ENCODE peak calls at places on chromosome 1, in six cellular contexts. W, R, U, V, D and X are unnamed samples.

GRCh38 chr1:231774719-231775322 is 148.2 kb downstream of the DISC1 start:
- DNase-seq in W (no peak), R (no peak), U (no peak), V (no peak), D (no peak), X (no peak)

GRCh38 chr1:229888157-229888556 is 178.9 kb upstream of the GALNT2 start:
- DNase-seq in W (no peak), R (no peak), U (no peak), V (no peak), D (no peak), X (no peak)

GRCh38 chr1:164622057-164622840 is 63.3 kb downstream of the PBX1 start:
- DNase-seq in W (no peak), R (no peak), U (no peak), V (no peak), D (no peak), X (no peak)

GRCh38 chr1:184635347-184636155 is 119.1 kb downstream of the EDEM3 start:
- DNase-seq in W (no peak), R (no peak), U (no peak), V (peak), D (no peak), X (no peak)

GRCh38 chr1:151720974-151721787 is at the start of gene RIIAD1:
- DNase-seq in W (no peak), R (peak), U (peak), V (no peak), D (peak), X (peak)

GRCh38 chr1:246117066-246117791 is 389.9 kb downstream of the SMYD3 start:
- DNase-seq in W (peak), R (peak), U (peak), V (peak), D (no peak), X (peak)

GRCh38 chr1:192954705-192955265 is 104.4 kb downstream of the UCHL5 start:
- DNase-seq in W (no peak), R (peak), U (peak), V (no peak), D (no peak), X (no peak)

GRCh38 chr1:85606414-85606800 is 25.8 kb downstream of the CCN1 start:
- DNase-seq in W (no peak), R (no peak), U (no peak), V (no peak), D (no peak), X (no peak)

GRCh38 chr1:201274616-201275265 is 8.6 kb upstream of the PKP1 start:
- DNase-seq in W (no peak), R (no peak), U (no peak), V (no peak), D (no peak), X (no peak)

GRCh38 chr1:64043328-64043727 is 160.1 kb upstream of the UBE2U start:
- DNase-seq in W (no peak), R (no peak), U (no peak), V (no peak), D (no peak), X (no peak)

GRCh38 chr1:47393141-47393540 is 22.9 kb upstream of the FOXE3 start:
- DNase-seq in W (no peak), R (no peak), U (no peak), V (no peak), D (no peak), X (no peak)

GRCh38 chr1:43184388-43184787 is 12.3 kb downstream of the CFAP57 start:
- DNase-seq in W (no peak), R (no peak), U (no peak), V (no peak), D (no peak), X (no peak)

GRCh38 chr1:19044975-19045831 is 88.7 kb upstream of the IFFO2 start:
- DNase-seq in W (no peak), R (no peak), U (no peak), V (no peak), D (no peak), X (no peak)

GRCh38 chr1:95002167-95002566 is 70.6 kb downstream of the ALG14 start:
- DNase-seq in W (no peak), R (no peak), U (no peak), V (no peak), D (no peak), X (no peak)

GRCh38 chr1:234040446-234041317 is 136.2 kb downstream of the SLC35F3 start:
- DNase-seq in W (no peak), R (no peak), U (no peak), V (no peak), D (no peak), X (no peak)

GRCh38 chr1:150622219-150622975 is 7.0 kb downstream of the ENSA start:
- DNase-seq in W (no peak), R (no peak), U (no peak), V (no peak), D (peak), X (no peak)

GRCh38 chr1:108057536-108057935 is 92.6 kb upstream of the VAV3 start:
- DNase-seq in W (no peak), R (peak), U (no peak), V (peak), D (no peak), X (no peak)

GRCh38 chr1:84089470-84090261 is 54.4 kb upstream of the PRKACB start:
- DNase-seq in W (no peak), R (no peak), U (no peak), V (peak), D (no peak), X (peak)

GRCh38 chr1:14441302-14441741 is 157.2 kb upstream of the KAZN start:
- DNase-seq in W (no peak), R (no peak), U (no peak), V (peak), D (no peak), X (no peak)

GRCh38 chr1:212413902-212414327 is 771 bp downstream of the PACC1 start:
- DNase-seq in W (no peak), R (no peak), U (no peak), V (no peak), D (no peak), X (no peak)

GRCh38 chr1:26574690-26575349 is 45.3 kb downstream of the RPS6KA1 start:
- DNase-seq in W (no peak), R (no peak), U (no peak), V (peak), D (peak), X (no peak)

GRCh38 chr1:36239941-36240637 is 15.8 kb downstream of the THRAP3 start:
- DNase-seq in W (no peak), R (no peak), U (no peak), V (no peak), D (no peak), X (peak)

GRCh38 chr1:24501371-24502167 is 1.1 kb upstream of the RCAN3 start:
- DNase-seq in W (no peak), R (no peak), U (peak), V (peak), D (no peak), X (no peak)

GRCh38 chr1:2073382-2074230 is 23.4 kb downstream of the PRKCZ start:
- DNase-seq in W (no peak), R (no peak), U (no peak), V (peak), D (no peak), X (no peak)

GRCh38 chr1:233668725-233669294 is 54.9 kb downstream of the KCNK1 start:
- DNase-seq in W (no peak), R (no peak), U (no peak), V (peak), D (no peak), X (no peak)

GRCh38 chr1:116242741-116243140 is 130.3 kb upstream of the ATP1A1 start:
- DNase-seq in W (no peak), R (no peak), U (no peak), V (no peak), D (no peak), X (no peak)

GRCh38 chr1:63498106-63498505 is 24.9 kb downstream of the ITGB3BP start:
- DNase-seq in W (no peak), R (no peak), U (no peak), V (no peak), D (no peak), X (no peak)

GRCh38 chr1:6180215-6180577 is at the start of gene CHD5:
- DNase-seq in W (no peak), R (no peak), U (no peak), V (no peak), D (no peak), X (peak)

GRCh38 chr1:110829955-110830553 is 42.9 kb upstream of the CD53 start:
- DNase-seq in W (no peak), R (peak), U (peak), V (peak), D (no peak), X (peak)